ENCODE peak calls at places on chromosomes 16 and 17, in eight cellular contexts. J is heart left ventricle, U is sigmoid colon, N is Caco-2, O is A549, E is PC-9, S is body of pancreas, W is BJ. H is an unnamed sample.
A peak's percentile ranks its signal among the peaks of the same experiment; 100 is the strongest.

GRCh38 chr16:66204761-66205160 is 161.7 kb upstream of the CDH5 start:
- DNase-seq in O (no peak), W (peak; percentile 47), S (no peak), J (no peak), E (no peak), U (no peak), N (no peak), H (no peak)

GRCh38 chr17:31571124-31571892 is 179.8 kb downstream of the RAB11FIP4 start:
- DNase-seq in J (peak; percentile 92), W (peak; percentile 78), O (no peak), N (no peak), U (peak; percentile 96), E (peak; percentile 77), S (peak; percentile 85), H (no peak)

GRCh38 chr16:22282254-22282892 is 14.8 kb upstream of the POLR3E start:
- DNase-seq in S (no peak), N (no peak), U (no peak), W (no peak), O (no peak), E (no peak), J (no peak), H (no peak)

GRCh38 chr17:68431661-68432071 is 25.6 kb downstream of the WIPI1 start:
- DNase-seq in U (no peak), O (peak; percentile 35), W (no peak), N (no peak), E (no peak), J (no peak), S (no peak), H (no peak)

GRCh38 chr17:48352630-48353029 is 77.4 kb downstream of the SKAP1 start:
- DNase-seq in W (no peak), E (no peak), U (no peak), S (no peak), N (no peak), J (no peak), O (no peak), H (no peak)

GRCh38 chr17:62911106-62911505 is 54.9 kb upstream of the TANC2 start:
- DNase-seq in E (no peak), W (no peak), N (no peak), J (no peak), U (no peak), S (no peak), O (no peak), H (no peak)

GRCh38 chr17:34306466-34306865 is 12.8 kb upstream of the CCL8 start:
- DNase-seq in U (no peak), S (peak; percentile 30), N (no peak), W (no peak), E (no peak), O (peak; percentile 22), J (no peak), H (no peak)

GRCh38 chr17:73163043-73163442 is 1.8 kb upstream of the SSTR2 start:
- DNase-seq in N (no peak), W (no peak), S (no peak), O (no peak), E (no peak), J (no peak), U (no peak), H (no peak)

GRCh38 chr17:81059026-81059425 is 24.1 kb downstream of the BAIAP2 start:
- DNase-seq in W (no peak), N (no peak), J (no peak), E (no peak), O (no peak), S (no peak), U (no peak), H (no peak)

GRCh38 chr16:12319464-12320030 is 343.0 kb downstream of the SNX29 start:
- DNase-seq in U (no peak), O (no peak), N (no peak), W (no peak), E (no peak), J (no peak), S (peak; percentile 21), H (no peak)

GRCh38 chr16:3401719-3402397 is 843 bp downstream of the ZNF174 start:
- DNase-seq in U (no peak), O (peak; percentile 29), W (no peak), J (no peak), E (peak; percentile 14), S (no peak), N (no peak), H (no peak)

GRCh38 chr16:11497329-11497805 is 89.4 kb downstream of the LITAF start:
- DNase-seq in O (peak; percentile 88), S (peak; percentile 92), W (peak; percentile 17), U (peak; percentile 92), N (no peak), J (peak; percentile 96), E (peak; percentile 97), H (peak; percentile 87)

GRCh38 chr17:40993856-40994255 is at the start of gene KRTAP3-3:
- DNase-seq in S (no peak), E (no peak), U (no peak), W (no peak), N (no peak), J (no peak), O (no peak), H (peak; percentile 70)

GRCh38 chr16:21638573-21638975 is 13.8 kb downstream of the IGSF6 start:
- DNase-seq in W (no peak), U (no peak), S (no peak), J (no peak), N (no peak), E (no peak), O (no peak), H (no peak)

GRCh38 chr16:5058476-5058875 is 7.3 kb downstream of the C16orf89 start:
- DNase-seq in W (no peak), O (peak; percentile 66), N (no peak), E (no peak), S (no peak), U (no peak), J (peak; percentile 37), H (no peak)

GRCh38 chr16:35180970-35181369 is 1721.6 kb downstream of the TP53TG3F start:
- DNase-seq in W (no peak), J (no peak), U (no peak), O (no peak), S (no peak), N (no peak), E (no peak), H (no peak)

GRCh38 chr17:42519546-42520444 is 16.2 kb upstream of the NAGLU start:
- DNase-seq in O (peak; percentile 96), U (peak; percentile 99), N (peak; percentile 82), W (peak; percentile 96), E (peak; percentile 87), S (peak; percentile 81), J (peak; percentile 94), H (peak; percentile 69)

GRCh38 chr16:81639348-81639747 is 139.7 kb upstream of the PLCG2 start:
- DNase-seq in W (no peak), E (no peak), N (no peak), S (no peak), U (no peak), J (no peak), O (no peak), H (no peak)

GRCh38 chr16:14097182-14097951 is 26.2 kb downstream of the MRTFB start:
- DNase-seq in W (no peak), J (no peak), U (no peak), E (peak; percentile 59), O (no peak), S (peak; percentile 90), N (peak; percentile 55), H (peak; percentile 98)

GRCh38 chr16:81140930-81141780 is 45.0 kb upstream of the GCSH start:
- DNase-seq in J (no peak), U (no peak), W (no peak), S (no peak), O (no peak), E (peak; percentile 19), N (peak; percentile 56), H (no peak)

GRCh38 chr16:63981639-63982038 is 1140.2 kb downstream of the CDH11 start:
- DNase-seq in U (no peak), E (no peak), N (no peak), W (no peak), S (no peak), J (no peak), O (no peak), H (no peak)

GRCh38 chr16:63978240-63978639 is 1143.6 kb downstream of the CDH11 start:
- DNase-seq in W (no peak), N (no peak), U (no peak), J (no peak), E (no peak), O (no peak), S (no peak), H (no peak)

GRCh38 chr16:63982156-63982555 is 1139.7 kb downstream of the CDH11 start:
- DNase-seq in N (no peak), W (no peak), O (no peak), E (no peak), J (no peak), S (no peak), U (no peak), H (no peak)

GRCh38 chr16:63983401-63983800 is 1138.5 kb downstream of the CDH11 start:
- DNase-seq in E (no peak), N (no peak), O (no peak), S (no peak), W (no peak), U (no peak), J (no peak), H (peak; percentile 23)
- H3K4me3 ChIP-seq in E (no peak overlapping the region), N (no peak overlapping the region), O (no peak overlapping the region), S (no peak overlapping the region), W (no peak overlapping the region), U (no peak overlapping the region), J (no peak overlapping the region), H (no peak overlapping the region)

DNA sequence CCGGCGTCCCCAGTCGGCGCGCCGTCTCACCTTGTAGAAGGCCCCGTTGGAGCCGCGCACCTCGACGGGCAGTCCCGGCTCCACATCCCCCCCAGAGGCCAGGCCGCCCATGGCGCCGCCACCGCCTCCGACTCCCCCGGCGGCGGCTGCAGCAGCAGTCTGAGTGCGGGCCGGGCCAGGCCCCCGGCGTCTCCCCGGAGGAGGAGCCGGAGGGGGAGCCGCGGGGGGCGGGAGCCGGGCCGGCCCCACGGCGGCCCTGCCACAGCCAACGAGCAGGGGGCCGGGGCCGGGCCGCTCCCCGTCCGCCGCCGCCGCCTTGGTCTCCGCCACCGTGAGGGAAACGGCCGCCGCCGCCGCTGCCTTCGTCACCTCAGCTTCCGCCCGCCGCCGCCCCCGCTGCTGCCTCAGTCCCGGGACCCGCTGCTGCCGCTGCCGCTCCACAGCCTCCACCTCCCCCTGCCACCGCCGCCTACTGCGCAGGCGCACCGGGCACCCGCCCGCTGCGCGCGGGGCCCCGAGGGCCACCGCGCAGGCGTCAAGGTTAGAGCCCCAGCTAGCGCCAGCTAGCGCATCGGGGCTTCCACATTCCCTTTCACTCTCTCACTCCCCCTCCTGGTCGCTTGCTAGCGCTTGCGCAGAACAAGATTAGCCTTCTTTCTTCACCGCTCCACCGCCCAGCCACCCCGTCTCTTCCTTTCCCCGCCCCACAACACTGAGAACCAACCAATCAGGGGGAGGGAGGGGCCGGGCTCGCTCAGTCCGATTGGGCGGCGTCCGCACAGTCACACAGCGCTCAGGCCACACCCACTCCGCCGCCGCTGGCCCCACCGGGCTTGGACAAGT is at the start of gene FXR2:
- DNase-seq in E (peak; percentile 100), O (peak; percentile 99), W (peak; percentile 99), U (peak; percentile 100), S (peak; percentile 100), N (peak; percentile 97), J (peak; percentile 100), H (peak; percentile 99)
- TF ChIP-seq CTCF in E (peak; percentile 54), O (peak; percentile 58), W (peak; percentile 76), U (no peak), S (peak; percentile 41), N (peak; percentile 49), J (peak; percentile 70), H (peak; percentile 64)

GRCh38 chr17:50558955-50559614 is 1.4 kb upstream of the CACNA1G start:
- DNase-seq in W (no peak), E (no peak), S (no peak), N (no peak), U (no peak), O (no peak), J (no peak), H (no peak)
- H3K4me3 ChIP-seq in W (no peak overlapping the region), E (no peak overlapping the region), S (no peak overlapping the region), N (no peak overlapping the region), U (peak overlapping the region; percentile 44), O (no peak overlapping the region), J (peak overlapping the region; percentile 55), H (no peak overlapping the region)

GRCh38 chr16:1989209-1989825 is 453 bp upstream of the SYNGR3 start:
- DNase-seq in E (no peak), O (no peak), J (no peak), W (no peak), S (no peak), U (no peak), N (no peak), H (no peak)
- TF ChIP-seq CTCF in E (no peak), O (no peak), J (no peak), W (no peak), S (no peak), U (no peak), N (no peak), H (no peak)

H was measured in LNCaP clone FGC.